ENCODE peak calls at places on chromosome 2, in eight cellular contexts. J, O, M, D, T, N, F and K are unnamed samples.

GRCh38 chr2:54092940-54093339 is 22.5 kb upstream of the ACYP2 start:
- DNase-seq in D (no peak), J (no peak), O (no peak), M (no peak), T (no peak), F (peak), N (no peak), K (peak)

GRCh38 chr2:20164734-20165242 is 60.1 kb downstream of the SDC1 start:
- DNase-seq in J (no peak), O (no peak), F (no peak), M (no peak), N (no peak), D (no peak), T (no peak), K (no peak)

GRCh38 chr2:8389373-8390108 is 292.3 kb upstream of the ID2 start:
- DNase-seq in F (no peak), T (no peak), M (no peak), D (no peak), J (no peak), O (no peak), N (no peak), K (no peak)

GRCh38 chr2:101328474-101329007 is 20.0 kb upstream of the RNF149 start:
- DNase-seq in O (peak), J (no peak), F (peak), N (peak), M (peak), T (no peak), D (peak), K (no peak)

GRCh38 chr2:36812196-36812595 is 115.7 kb downstream of the VIT start:
- DNase-seq in O (no peak), M (peak), N (no peak), D (no peak), T (no peak), F (no peak), J (no peak), K (no peak)

GRCh38 chr2:192195548-192196418 is 1.1 kb upstream of the TMEFF2 start:
- DNase-seq in T (peak), D (no peak), N (peak), F (no peak), O (no peak), J (no peak), M (peak), K (no peak)

GRCh38 chr2:75465317-75465998 is 95.3 kb downstream of the EVA1A start:
- DNase-seq in O (no peak), D (no peak), N (no peak), F (no peak), J (no peak), M (peak), T (no peak), K (no peak)

GRCh38 chr2:45675130-45675812 is 23.8 kb downstream of the PRKCE start:
- DNase-seq in D (no peak), F (no peak), M (no peak), N (peak), O (peak), T (no peak), J (no peak), K (no peak)

GRCh38 chr2:224162122-224162521 is 123.0 kb upstream of the SERPINE2 start:
- DNase-seq in T (no peak), N (no peak), M (no peak), F (no peak), J (no peak), O (no peak), D (no peak), K (no peak)

GRCh38 chr2:141341444-141341843 is 789.4 kb downstream of the LRP1B start:
- DNase-seq in M (peak), J (no peak), F (no peak), O (no peak), N (no peak), T (no peak), D (no peak), K (no peak)

GRCh38 chr2:128832946-128833560 is 514.4 kb upstream of the HS6ST1 start:
- DNase-seq in N (peak), D (no peak), O (no peak), F (no peak), J (no peak), M (no peak), T (no peak), K (no peak)

GRCh38 chr2:97355887-97356286 is 233.8 kb downstream of the ANKRD36B start:
- DNase-seq in O (no peak), F (no peak), M (peak), J (no peak), D (no peak), T (no peak), N (no peak), K (no peak)

GRCh38 chr2:37585295-37585908 is 86.0 kb downstream of the CDC42EP3 start:
- DNase-seq in D (no peak), O (peak), M (peak), J (no peak), F (no peak), T (no peak), N (peak), K (no peak)

GRCh38 chr2:238475571-238475970 is 48.8 kb downstream of the ASB1 start:
- DNase-seq in N (no peak), M (no peak), T (no peak), D (no peak), O (no peak), J (no peak), F (no peak), K (no peak)

GRCh38 chr2:47128705-47129104 is 26.4 kb downstream of the STPG4 start:
- DNase-seq in T (no peak), O (no peak), F (no peak), M (no peak), D (no peak), J (no peak), N (no peak), K (no peak)

GRCh38 chr2:181456660-181457120 is 496 bp upstream of the ITGA4 start:
- DNase-seq in M (no peak), N (peak), O (peak), T (peak), F (peak), D (peak), J (no peak), K (no peak)

GRCh38 chr2:66981074-66981473 is 416.1 kb upstream of the ETAA1 start:
- DNase-seq in O (no peak), D (no peak), N (no peak), J (no peak), F (no peak), M (no peak), T (no peak), K (no peak)

GRCh38 chr2:11438555-11439080 is 27.3 kb downstream of the E2F6 start:
- DNase-seq in O (no peak), N (no peak), F (no peak), M (no peak), D (no peak), J (no peak), T (no peak), K (no peak)

GRCh38 chr2:71785550-71785951 is 332.2 kb downstream of the DYSF start:
- DNase-seq in J (no peak), O (no peak), F (no peak), D (no peak), M (no peak), T (no peak), N (no peak), K (no peak)

GRCh38 chr2:63840081-63840784 is 1.5 kb upstream of the UGP2 start:
- DNase-seq in T (no peak), M (no peak), J (no peak), F (no peak), O (no peak), D (peak), N (no peak), K (no peak)

GRCh38 chr2:71930073-71930681 is 217.5 kb downstream of the CYP26B1 start:
- DNase-seq in T (peak), M (no peak), F (no peak), O (peak), N (peak), J (no peak), D (no peak), K (no peak)

GRCh38 chr2:113848758-113849460 is 41.0 kb upstream of the ACTR3 start:
- DNase-seq in O (no peak), M (no peak), N (no peak), J (no peak), F (no peak), D (no peak), T (no peak), K (no peak)

GRCh38 chr2:232350804-232351685 is 27.5 kb upstream of the ALPP start:
- DNase-seq in D (no peak), J (no peak), F (no peak), O (no peak), N (no peak), T (no peak), M (no peak), K (no peak)